ENCODE peak calls at places on chromosomes 3 and 15, in four cellular contexts. R is stimulated activated CD4-positive, alpha-beta T cell treated with anti-CD3 and anti-CD28 coated beads, Interleukin-15, amount 100 ng/mL, for 48 hours; I is NCI-H1417; L is Kasumi-1. A is an unnamed sample.

GRCh38 chr3:131733086-131733841 is 230.5 kb upstream of the MRPL3 start:
- DNase-seq in R (no peak), I (no peak), L (no peak), A (no peak)

GRCh38 chr3:108103040-108103751 is 12.4 kb upstream of the CD47 start:
- DNase-seq in R (no peak), I (no peak), L (no peak), A (no peak)

GRCh38 chr3:193816656-193817311 is 223.8 kb downstream of the OPA1 start:
- DNase-seq in R (no peak), I (peak), L (no peak), A (peak)

GRCh38 chr15:39591896-39592315 is 11.0 kb downstream of the THBS1 start:
- DNase-seq in R (no peak), I (no peak), L (no peak), A (no peak)

GRCh38 chr3:14396293-14396692 is 6.1 kb upstream of the SLC6A6 start:
- DNase-seq in R (no peak), I (no peak), L (no peak), A (no peak)

GRCh38 chr3:65338571-65338970 is 650.8 kb upstream of the ADAMTS9 start:
- DNase-seq in R (no peak), I (no peak), L (no peak), A (no peak)

GRCh38 chr3:42090973-42091731 is at the start of gene TRAK1:
- DNase-seq in R (no peak), I (no peak), L (no peak), A (no peak)

GRCh38 chr3:187642861-187643260 is 27.3 kb downstream of the SST start:
- DNase-seq in R (no peak), I (no peak), L (no peak), A (no peak)

GRCh38 chr15:51576911-51577500 is 45.6 kb downstream of the DMXL2 start:
- DNase-seq in R (no peak), I (no peak), L (peak), A (peak)

GRCh38 chr15:86398986-86399677 is 319.5 kb downstream of the AGBL1 start:
- DNase-seq in R (no peak), I (no peak), L (no peak), A (no peak)

GRCh38 chr3:186331043-186331442 is 31.0 kb downstream of the DGKG start:
- DNase-seq in R (no peak), I (no peak), L (no peak), A (no peak)

GRCh38 chr3:69646287-69647067 is 92.8 kb upstream of the MITF start:
- DNase-seq in R (no peak), I (no peak), L (no peak), A (no peak)

GRCh38 chr3:17894434-17895060 is 152.1 kb upstream of the TBC1D5 start:
- DNase-seq in R (peak), I (no peak), L (peak), A (peak)

GRCh38 chr3:42117175-42118008 is 26.2 kb downstream of the TRAK1 start:
- DNase-seq in R (no peak), I (no peak), L (peak), A (peak)

GRCh38 chr3:137194301-137194700 is 236.5 kb downstream of the IL20RB start:
- DNase-seq in R (no peak), I (no peak), L (no peak), A (no peak)

GRCh38 chr3:85312326-85312725 is 353.5 kb downstream of the CADM2 start:
- DNase-seq in R (no peak), I (no peak), L (no peak), A (no peak)

GRCh38 chr3:41490360-41490759 is 291.1 kb downstream of the CTNNB1 start:
- DNase-seq in R (no peak), I (no peak), L (no peak), A (no peak)

GRCh38 chr3:81728766-81729544 is 32.5 kb downstream of the GBE1 start:
- DNase-seq in R (no peak), I (no peak), L (no peak), A (no peak)

GRCh38 chr15:65286069-65286703 is 497 bp downstream of the PARP16 start:
- DNase-seq in R (no peak), I (peak), L (no peak), A (peak)

GRCh38 chr15:29805043-29805707 is 17.1 kb downstream of the TJP1 start:
- DNase-seq in R (no peak), I (no peak), L (no peak), A (no peak)

GRCh38 chr15:100778831-100779288 is 100.8 kb upstream of the ALDH1A3 start:
- DNase-seq in R (no peak), I (no peak), L (no peak), A (no peak)

A was measured in HuH-7.